ENCODE peak calls at places on chromosomes 11 and 22, in five cellular contexts. R, L, T, V and J are unnamed samples.

GRCh38 chr11:35316161-35316560 is 103.2 kb downstream of the SLC1A2 start:
- DNase-seq in R (no peak), L (no peak), T (no peak), V (peak; percentile 17), J (no peak)

GRCh38 chr11:127470485-127470884 is 469.9 kb upstream of the KIRREL3 start:
- DNase-seq in R (peak; percentile 28), L (no peak), T (no peak), V (peak; percentile 0), J (no peak)

GRCh38 chr22:28155808-28156207 is 236.8 kb upstream of the PITPNB start:
- DNase-seq in R (no peak), L (no peak), T (no peak), V (peak; percentile 28), J (no peak)

GRCh38 chr11:57444362-57445074 is 15.8 kb upstream of the RTN4RL2 start:
- DNase-seq in R (no peak), L (no peak), T (no peak), V (no peak), J (no peak)

GRCh38 chr11:65538232-65538914 is 13.5 kb downstream of the SCYL1 start:
- DNase-seq in R (no peak), L (no peak), T (no peak), V (no peak), J (no peak)

GRCh38 chr22:36221799-36222751 is 17.3 kb downstream of the APOL2 start:
- DNase-seq in R (peak; percentile 65), L (peak; percentile 67), T (no peak), V (peak; percentile 40), J (peak; percentile 70)

GRCh38 chr11:62612366-62613274 is at the start of the genes EML3 and ROM1:
- DNase-seq in R (peak; percentile 91), L (peak; percentile 92), T (peak; percentile 88), V (peak; percentile 60), J (peak; percentile 68)

GRCh38 chr22:49760280-49760629 is 67.4 kb downstream of the BRD1 start:
- DNase-seq in R (no peak), L (no peak), T (no peak), V (no peak), J (peak; percentile 80)

GRCh38 chr11:134712228-134713145 is 300.4 kb upstream of the B3GAT1 start:
- DNase-seq in R (no peak), L (no peak), T (no peak), V (no peak), J (no peak)

GRCh38 chr11:76314741-76315090 is 66.2 kb downstream of the THAP12 start:
- DNase-seq in R (no peak), L (no peak), T (no peak), V (peak; percentile 65), J (peak; percentile 77)

GRCh38 chr22:17637490-17638181 is 921 bp upstream of the BCL2L13 start:
- DNase-seq in R (no peak), L (no peak), T (no peak), V (no peak), J (no peak)

GRCh38 chr22:29641052-29641780 is 37.8 kb downstream of the NF2 start:
- DNase-seq in R (no peak), L (no peak), T (no peak), V (peak; percentile 50), J (no peak)

GRCh38 chr11:68651208-68651984 is 32.9 kb upstream of the GAL start:
- DNase-seq in R (no peak), L (no peak), T (no peak), V (peak; percentile 9), J (peak; percentile 10)

GRCh38 chr11:72719144-72719543 is 33.1 kb downstream of the ARAP1 start:
- DNase-seq in R (no peak), L (no peak), T (no peak), V (peak; percentile 75), J (no peak)

GRCh38 chr11:68798221-68798813 is 43.4 kb downstream of the CPT1A start:
- DNase-seq in R (peak; percentile 63), L (peak; percentile 31), T (no peak), V (peak; percentile 15), J (peak; percentile 14)

GRCh38 chr11:72606362-72607100 is 67.7 kb downstream of the PDE2A start:
- DNase-seq in R (no peak), L (no peak), T (no peak), V (no peak), J (no peak)

GRCh38 chr22:38569181-38569971 is 607 bp downstream of the DMC1 start:
- DNase-seq in R (peak; percentile 22), L (no peak), T (no peak), V (no peak), J (no peak)

GRCh38 chr11:15627560-15627959 is 512.8 kb downstream of the INSC start:
- DNase-seq in R (no peak), L (no peak), T (no peak), V (peak; percentile 2), J (peak; percentile 20)

GRCh38 chr11:73314121-73314948 is 6.3 kb downstream of the ARHGEF17 start:
- DNase-seq in R (no peak), L (peak; percentile 51), T (peak; percentile 92), V (peak; percentile 90), J (peak; percentile 27)

GRCh38 chr11:16088774-16089173 is 267.6 kb downstream of the SOX6 start:
- DNase-seq in R (no peak), L (no peak), T (no peak), V (no peak), J (no peak)

GRCh38 chr11:9736365-9736764 is 72.5 kb downstream of the SWAP70 start:
- DNase-seq in R (no peak), L (no peak), T (no peak), V (no peak), J (no peak)

GRCh38 chr11:108836541-108836940 is 171.7 kb downstream of the DDX10 start:
- DNase-seq in R (no peak), L (no peak), T (no peak), V (peak; percentile 56), J (no peak)